ENCODE peak calls at places on chromosomes 16 and 17, in seven cellular contexts. One of them, this sample, is unnamed.
A peak's percentile ranks its signal among the peaks of the same experiment; 100 is the strongest.

GRCh38 chr17:51298508-51299371 is 38.4 kb downstream of the UTP18 start:
- DNase-seq in heart right ventricle: no peak
- DNase-seq in suprapubic skin: no peak
- DNase-seq in neural progenitor cell: peak; percentile 67
- DNase-seq in right cardiac atrium: no peak
- DNase-seq in MM.1S: peak; percentile 39
- DNase-seq in uterus: no peak
- DNase-seq in this sample: no peak

GRCh38 chr17:15451681-15452080 is 15.7 kb downstream of the CDRT4 start:
- DNase-seq in heart right ventricle: no peak
- DNase-seq in suprapubic skin: no peak
- DNase-seq in neural progenitor cell: no peak
- DNase-seq in right cardiac atrium: no peak
- DNase-seq in MM.1S: no peak
- DNase-seq in uterus: no peak
- DNase-seq in this sample: no peak

GRCh38 chr17:38464251-38464722 is 36.0 kb downstream of the ARHGAP23 start:
- DNase-seq in heart right ventricle: peak; percentile 72
- DNase-seq in suprapubic skin: peak; percentile 84
- DNase-seq in neural progenitor cell: no peak
- DNase-seq in right cardiac atrium: peak; percentile 77
- DNase-seq in MM.1S: no peak
- DNase-seq in uterus: peak; percentile 67
- DNase-seq in this sample: peak; percentile 44

GRCh38 chr17:55056530-55056929 is 88.0 kb downstream of the STXBP4 start:
- DNase-seq in heart right ventricle: no peak
- DNase-seq in suprapubic skin: no peak
- DNase-seq in neural progenitor cell: no peak
- DNase-seq in right cardiac atrium: no peak
- DNase-seq in MM.1S: no peak
- DNase-seq in uterus: no peak
- DNase-seq in this sample: no peak

GRCh38 chr17:19769946-19770652 is 22.0 kb upstream of the ALDH3A1 start:
- DNase-seq in heart right ventricle: no peak
- DNase-seq in suprapubic skin: no peak
- DNase-seq in neural progenitor cell: no peak
- DNase-seq in right cardiac atrium: no peak
- DNase-seq in MM.1S: no peak
- DNase-seq in uterus: no peak
- DNase-seq in this sample: no peak

GRCh38 chr16:14014284-14014625 is 56.9 kb upstream of the MRTFB start:
- DNase-seq in heart right ventricle: no peak
- DNase-seq in suprapubic skin: no peak
- DNase-seq in neural progenitor cell: no peak
- DNase-seq in right cardiac atrium: no peak
- DNase-seq in MM.1S: no peak
- DNase-seq in uterus: no peak
- DNase-seq in this sample: no peak

GRCh38 chr17:34626141-34626681 is 46.8 kb downstream of the TMEM132E start:
- DNase-seq in heart right ventricle: no peak
- DNase-seq in suprapubic skin: no peak
- DNase-seq in neural progenitor cell: no peak
- DNase-seq in right cardiac atrium: no peak
- DNase-seq in MM.1S: no peak
- DNase-seq in uterus: no peak
- DNase-seq in this sample: no peak

GRCh38 chr16:85246473-85246872 is 134.2 kb upstream of the CIBAR2 start:
- DNase-seq in heart right ventricle: no peak
- DNase-seq in suprapubic skin: no peak
- DNase-seq in neural progenitor cell: no peak
- DNase-seq in right cardiac atrium: no peak
- DNase-seq in MM.1S: no peak
- DNase-seq in uterus: no peak
- DNase-seq in this sample: no peak

GRCh38 chr16:16157166-16157565 is 66.1 kb downstream of the ABCC6 start:
- DNase-seq in heart right ventricle: no peak
- DNase-seq in suprapubic skin: no peak
- DNase-seq in neural progenitor cell: no peak
- DNase-seq in right cardiac atrium: no peak
- DNase-seq in MM.1S: no peak
- DNase-seq in uterus: no peak
- DNase-seq in this sample: no peak

GRCh38 chr17:11628374-11628773 is 30.1 kb downstream of the DNAH9 start:
- DNase-seq in heart right ventricle: no peak
- DNase-seq in suprapubic skin: no peak
- DNase-seq in neural progenitor cell: peak; percentile 73
- DNase-seq in right cardiac atrium: no peak
- DNase-seq in MM.1S: no peak
- DNase-seq in uterus: no peak
- DNase-seq in this sample: no peak

GRCh38 chr17:40321502-40322416 is 12.8 kb downstream of the RARA start:
- DNase-seq in heart right ventricle: peak; percentile 75
- DNase-seq in suprapubic skin: peak; percentile 78
- DNase-seq in neural progenitor cell: no peak
- DNase-seq in right cardiac atrium: peak; percentile 71
- DNase-seq in MM.1S: peak; percentile 65
- DNase-seq in uterus: peak; percentile 71
- DNase-seq in this sample: no peak

GRCh38 chr16:4214215-4214621 is 27.7 kb downstream of the SRL start:
- DNase-seq in heart right ventricle: no peak
- DNase-seq in suprapubic skin: no peak
- DNase-seq in neural progenitor cell: no peak
- DNase-seq in right cardiac atrium: no peak
- DNase-seq in MM.1S: no peak
- DNase-seq in uterus: peak; percentile 51
- DNase-seq in this sample: no peak

GRCh38 chr17:42248351-42249179 is 27.6 kb downstream of the STAT5B start:
- DNase-seq in heart right ventricle: peak; percentile 38
- DNase-seq in suprapubic skin: peak; percentile 89
- DNase-seq in neural progenitor cell: peak; percentile 47
- DNase-seq in right cardiac atrium: peak; percentile 81
- DNase-seq in MM.1S: peak; percentile 92
- DNase-seq in uterus: peak; percentile 78
- DNase-seq in this sample: peak; percentile 73

GRCh38 chr17:45580914-45581313 is 90.4 kb upstream of the PLEKHM1 start:
- DNase-seq in heart right ventricle: no peak
- DNase-seq in suprapubic skin: no peak
- DNase-seq in neural progenitor cell: no peak
- DNase-seq in right cardiac atrium: no peak
- DNase-seq in MM.1S: no peak
- DNase-seq in uterus: no peak
- DNase-seq in this sample: no peak

GRCh38 chr16:57808589-57808988 is 6.3 kb upstream of the KIFC3 start:
- DNase-seq in heart right ventricle: no peak
- DNase-seq in suprapubic skin: no peak
- DNase-seq in neural progenitor cell: no peak
- DNase-seq in right cardiac atrium: no peak
- DNase-seq in MM.1S: no peak
- DNase-seq in uterus: no peak
- DNase-seq in this sample: no peak
- H3K27ac ChIP-seq in heart right ventricle: no peak overlapping the region
- H3K27ac ChIP-seq in suprapubic skin: no peak overlapping the region
- H3K27ac ChIP-seq in neural progenitor cell: no peak overlapping the region
- H3K27ac ChIP-seq in right cardiac atrium: no peak overlapping the region
- H3K27ac ChIP-seq in MM.1S: no peak overlapping the region
- H3K27ac ChIP-seq in uterus: peak overlapping the region; percentile 56
- H3K27ac ChIP-seq in this sample: no peak overlapping the region

GRCh38 chr16:68244481-68244902 is 681 bp upstream of the PLA2G15 start:
- DNase-seq in heart right ventricle: no peak
- DNase-seq in suprapubic skin: no peak
- DNase-seq in neural progenitor cell: no peak
- DNase-seq in right cardiac atrium: no peak
- DNase-seq in MM.1S: no peak
- DNase-seq in uterus: no peak
- DNase-seq in this sample: no peak
- H3K27ac ChIP-seq in heart right ventricle: no peak overlapping the region
- H3K27ac ChIP-seq in suprapubic skin: peak overlapping the region; percentile 36
- H3K27ac ChIP-seq in neural progenitor cell: no peak overlapping the region
- H3K27ac ChIP-seq in right cardiac atrium: no peak overlapping the region
- H3K27ac ChIP-seq in MM.1S: no peak overlapping the region
- H3K27ac ChIP-seq in uterus: peak overlapping the region; percentile 37
- H3K27ac ChIP-seq in this sample: peak overlapping the region; percentile 80

GRCh38 chr17:48293319-48294192 is 136.5 kb downstream of the SKAP1 start:
- DNase-seq in heart right ventricle: no peak
- DNase-seq in suprapubic skin: no peak
- DNase-seq in neural progenitor cell: no peak
- DNase-seq in right cardiac atrium: no peak
- DNase-seq in MM.1S: no peak
- DNase-seq in uterus: no peak
- DNase-seq in this sample: no peak
- H3K27ac ChIP-seq in heart right ventricle: no peak overlapping the region
- H3K27ac ChIP-seq in suprapubic skin: no peak overlapping the region
- H3K27ac ChIP-seq in neural progenitor cell: no peak overlapping the region
- H3K27ac ChIP-seq in right cardiac atrium: no peak overlapping the region
- H3K27ac ChIP-seq in MM.1S: no peak overlapping the region
- H3K27ac ChIP-seq in uterus: no peak overlapping the region
- H3K27ac ChIP-seq in this sample: no peak overlapping the region

GRCh38 chr16:70662991-70663523 is 16.7 kb downstream of the IL34 start:
- DNase-seq in heart right ventricle: no peak
- DNase-seq in suprapubic skin: peak; percentile 58
- DNase-seq in neural progenitor cell: no peak
- DNase-seq in right cardiac atrium: no peak
- DNase-seq in MM.1S: no peak
- DNase-seq in uterus: no peak
- DNase-seq in this sample: no peak
- H3K27ac ChIP-seq in heart right ventricle: no peak overlapping the region
- H3K27ac ChIP-seq in suprapubic skin: no peak overlapping the region
- H3K27ac ChIP-seq in neural progenitor cell: no peak overlapping the region
- H3K27ac ChIP-seq in right cardiac atrium: no peak overlapping the region
- H3K27ac ChIP-seq in MM.1S: no peak overlapping the region
- H3K27ac ChIP-seq in uterus: peak overlapping the region; percentile 69
- H3K27ac ChIP-seq in this sample: peak overlapping the region; percentile 17

DNA sequence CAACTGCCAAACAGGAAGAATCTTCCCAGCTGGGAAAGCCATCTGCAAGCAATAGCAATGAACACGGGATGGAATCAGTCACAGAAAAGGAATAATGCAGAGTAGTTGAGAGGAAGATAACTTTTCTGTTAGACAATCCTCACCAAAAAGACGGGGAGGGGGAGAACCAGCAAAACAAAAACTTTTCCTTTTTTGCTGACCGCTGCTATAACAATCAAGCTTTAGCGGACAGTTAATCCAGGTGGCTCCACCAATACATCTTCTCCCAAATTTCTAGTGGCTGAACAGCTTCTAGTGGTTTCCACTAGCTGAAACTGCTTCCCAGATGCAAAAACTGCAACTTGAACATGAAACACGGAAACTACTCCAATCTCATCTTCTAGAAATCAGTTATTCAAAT is 956 bp downstream of the TMEM11 start:
- DNase-seq in heart right ventricle: no peak
- DNase-seq in suprapubic skin: no peak
- DNase-seq in neural progenitor cell: no peak
- DNase-seq in right cardiac atrium: no peak
- DNase-seq in MM.1S: no peak
- DNase-seq in uterus: no peak
- DNase-seq in this sample: no peak
- H3K27ac ChIP-seq in heart right ventricle: no peak overlapping the region
- H3K27ac ChIP-seq in suprapubic skin: peak overlapping the region; percentile 98
- H3K27ac ChIP-seq in neural progenitor cell: no peak overlapping the region
- H3K27ac ChIP-seq in right cardiac atrium: no peak overlapping the region
- H3K27ac ChIP-seq in MM.1S: peak overlapping the region; percentile 92
- H3K27ac ChIP-seq in uterus: no peak overlapping the region
- H3K27ac ChIP-seq in this sample: no peak overlapping the region

DNA sequence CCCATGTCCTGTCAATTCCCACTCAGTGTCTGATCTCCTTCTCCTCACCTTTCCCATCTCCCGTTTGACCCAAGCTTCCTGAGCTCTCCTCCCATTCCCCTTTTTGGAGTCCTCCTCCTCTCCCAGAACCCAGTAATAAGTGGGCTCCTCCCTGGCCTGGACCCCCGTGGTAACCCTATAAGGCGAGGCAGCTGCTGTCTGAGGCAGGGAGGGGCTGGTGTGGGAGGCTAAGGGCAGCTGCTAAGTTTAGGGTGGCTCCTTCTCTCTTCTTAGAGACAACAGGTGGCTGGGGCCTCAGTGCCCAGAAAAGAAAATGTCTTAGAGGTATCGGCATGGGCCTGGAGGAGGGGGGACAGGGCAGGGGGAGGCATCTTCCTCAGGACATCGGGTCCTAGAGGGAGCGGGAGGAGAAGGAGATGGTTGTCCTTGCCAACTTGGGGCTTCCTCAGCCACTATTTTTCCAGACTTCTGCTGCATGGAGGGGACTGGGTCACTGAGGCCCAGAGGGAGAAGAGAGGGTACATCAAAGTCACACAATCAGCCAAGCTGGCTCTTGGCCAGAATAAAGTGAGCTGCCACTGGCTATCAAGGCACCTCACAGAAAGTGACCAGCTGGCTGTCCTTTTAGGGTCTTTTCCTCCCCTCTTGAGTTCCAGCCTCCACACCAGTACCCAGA is 1.9 kb upstream of the TBC1D10B start:
- DNase-seq in heart right ventricle: no peak
- DNase-seq in suprapubic skin: no peak
- DNase-seq in neural progenitor cell: no peak
- DNase-seq in right cardiac atrium: no peak
- DNase-seq in MM.1S: no peak
- DNase-seq in uterus: no peak
- DNase-seq in this sample: peak; percentile 38
- H3K27ac ChIP-seq in heart right ventricle: no peak overlapping the region
- H3K27ac ChIP-seq in suprapubic skin: no peak overlapping the region
- H3K27ac ChIP-seq in neural progenitor cell: no peak overlapping the region
- H3K27ac ChIP-seq in right cardiac atrium: peak overlapping the region; percentile 90
- H3K27ac ChIP-seq in MM.1S: no peak overlapping the region
- H3K27ac ChIP-seq in uterus: peak overlapping the region; percentile 97
- H3K27ac ChIP-seq in this sample: peak overlapping the region; percentile 100

DNA sequence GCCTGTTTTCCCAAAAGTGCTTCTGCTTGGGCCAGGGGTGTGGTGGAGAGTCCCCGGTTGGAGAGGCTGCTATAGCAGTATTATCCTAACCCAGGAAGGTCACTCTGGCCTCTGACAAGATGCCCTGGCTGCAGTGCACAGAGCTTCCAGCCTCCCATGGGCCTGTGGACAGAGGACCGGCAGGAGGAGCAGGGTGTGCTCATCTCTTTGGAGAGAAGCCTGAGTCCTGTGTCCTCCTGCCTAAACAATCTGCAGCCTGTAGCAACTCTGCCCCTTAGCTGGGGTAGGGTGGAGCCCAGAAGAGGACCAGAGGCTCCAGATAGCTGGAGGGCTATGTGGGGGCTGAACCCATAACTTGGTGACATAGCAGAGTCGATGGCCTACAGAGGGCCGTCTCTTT is 78.0 kb downstream of the MPRIP start:
- DNase-seq in heart right ventricle: no peak
- DNase-seq in suprapubic skin: no peak
- DNase-seq in neural progenitor cell: no peak
- DNase-seq in right cardiac atrium: no peak
- DNase-seq in MM.1S: no peak
- DNase-seq in uterus: no peak
- DNase-seq in this sample: no peak
- H3K27ac ChIP-seq in heart right ventricle: peak overlapping the region; percentile 14
- H3K27ac ChIP-seq in suprapubic skin: peak overlapping the region; percentile 46
- H3K27ac ChIP-seq in neural progenitor cell: no peak overlapping the region
- H3K27ac ChIP-seq in right cardiac atrium: peak overlapping the region; percentile 29
- H3K27ac ChIP-seq in MM.1S: no peak overlapping the region
- H3K27ac ChIP-seq in uterus: peak overlapping the region; percentile 72
- H3K27ac ChIP-seq in this sample: no peak overlapping the region

DNA sequence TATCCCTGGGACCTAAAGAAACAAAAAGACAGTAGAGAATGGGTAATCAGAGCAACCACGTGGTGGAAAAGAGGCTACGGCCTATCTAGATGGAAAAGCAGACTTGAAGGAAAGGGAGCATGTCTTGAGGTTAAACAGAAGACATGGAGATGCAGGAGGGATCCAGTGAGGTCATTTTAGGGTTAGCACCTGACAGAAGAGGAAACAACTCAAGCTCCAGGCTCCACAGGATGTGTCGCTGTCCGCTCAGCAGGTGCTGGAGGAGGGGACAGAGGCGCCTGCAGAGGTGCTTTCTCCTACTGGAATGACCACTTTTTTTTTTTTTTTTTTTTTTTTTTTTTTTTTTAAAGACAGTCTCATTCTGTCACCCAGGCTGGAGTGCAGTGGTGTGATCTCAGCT is 47.5 kb upstream of the CLEC3A start:
- DNase-seq in heart right ventricle: no peak
- DNase-seq in suprapubic skin: no peak
- DNase-seq in neural progenitor cell: peak; percentile 63
- DNase-seq in right cardiac atrium: no peak
- DNase-seq in MM.1S: no peak
- DNase-seq in uterus: no peak
- DNase-seq in this sample: no peak
- H3K27ac ChIP-seq in heart right ventricle: no peak overlapping the region
- H3K27ac ChIP-seq in suprapubic skin: no peak overlapping the region
- H3K27ac ChIP-seq in neural progenitor cell: no peak overlapping the region
- H3K27ac ChIP-seq in right cardiac atrium: no peak overlapping the region
- H3K27ac ChIP-seq in MM.1S: no peak overlapping the region
- H3K27ac ChIP-seq in uterus: no peak overlapping the region
- H3K27ac ChIP-seq in this sample: no peak overlapping the region